ENCODE peak calls at places on chromosomes 12 and 14, in six cellular contexts. J is posterior vena cava, E is Peyer's patch, N is adipocyte, K is iPS-NIHi11, S is OCI-M1. P is an unnamed sample.

GRCh38 chr14:92421756-92422155 is 91.8 kb upstream of the RIN3 start:
- DNase-seq in J (no peak), E (no peak), N (no peak), K (no peak), S (no peak), P (no peak)

GRCh38 chr14:28596336-28596735 is 170.3 kb upstream of the FOXG1 start:
- DNase-seq in J (no peak), E (no peak), N (peak), K (no peak), S (no peak), P (no peak)

GRCh38 chr12:2126676-2127406 is 74.1 kb downstream of the CACNA1C start:
- DNase-seq in J (peak), E (no peak), N (no peak), K (no peak), S (no peak), P (no peak)

GRCh38 chr14:91270619-91271018 is 26.1 kb upstream of the GPR68 start:
- DNase-seq in J (no peak), E (no peak), N (no peak), K (peak), S (no peak), P (no peak)

GRCh38 chr14:72869407-72870329 is 24.2 kb downstream of the DPF3 start:
- DNase-seq in J (no peak), E (no peak), N (no peak), K (no peak), S (peak), P (no peak)

GRCh38 chr12:27505771-27506170 is 18.2 kb upstream of the PPFIBP1 start:
- DNase-seq in J (no peak), E (no peak), N (peak), K (no peak), S (no peak), P (no peak)

GRCh38 chr12:128844031-128844635 is 9.1 kb upstream of the GLT1D1 start:
- DNase-seq in J (peak), E (no peak), N (no peak), K (peak), S (no peak), P (no peak)

GRCh38 chr12:19819231-19819630 is 379.9 kb downstream of the AEBP2 start:
- DNase-seq in J (peak), E (no peak), N (no peak), K (no peak), S (no peak), P (no peak)

GRCh38 chr12:69431604-69432222 is 38.5 kb upstream of the FRS2 start:
- DNase-seq in J (no peak), E (no peak), N (no peak), K (no peak), S (no peak), P (no peak)

GRCh38 chr12:95390192-95390591 is 83.8 kb upstream of the METAP2 start:
- DNase-seq in J (no peak), E (no peak), N (no peak), K (no peak), S (no peak), P (no peak)

GRCh38 chr12:83067981-83068380 is 381.3 kb downstream of the TMTC2 start:
- DNase-seq in J (no peak), E (no peak), N (no peak), K (no peak), S (no peak), P (no peak)

GRCh38 chr14:85319998-85320397 is 209.9 kb upstream of the FLRT2 start:
- DNase-seq in J (no peak), E (no peak), N (peak), K (no peak), S (no peak), P (no peak)

GRCh38 chr12:76020281-76020680 is 11.3 kb downstream of the PHLDA1 start:
- DNase-seq in J (no peak), E (peak), N (peak), K (no peak), S (no peak), P (no peak)

GRCh38 chr12:28872654-28873268 is 276.3 kb upstream of the FAR2 start:
- DNase-seq in J (no peak), E (no peak), N (peak), K (peak), S (peak), P (peak)

GRCh38 chr12:114403690-114404450 is 2.1 kb downstream of the TBX5 start:
- DNase-seq in J (peak), E (no peak), N (no peak), K (no peak), S (no peak), P (no peak)

GRCh38 chr14:22561661-22562579 is 27.1 kb downstream of the DAD1 start:
- DNase-seq in J (no peak), E (peak), N (no peak), K (no peak), S (peak), P (no peak)